ENCODE peak calls at places on chromosomes 1 and 21, in nine cellular contexts. O, Y, M, U, W, E, G, K and Z are unnamed samples.

GRCh38 chr21:44296103-44296519 is 3.7 kb upstream of the PFKL start:
- DNase-seq in E (no peak), O (no peak), W (no peak), U (peak; percentile 62), K (no peak), G (no peak), Y (no peak), M (no peak), Z (no peak)

GRCh38 chr1:7827134-7827955 is 25.5 kb downstream of the UTS2 start:
- DNase-seq in M (peak; percentile 58), K (no peak), W (no peak), G (no peak), E (no peak), U (no peak), Y (peak; percentile 22), O (no peak), Z (no peak)

GRCh38 chr1:217478450-217478849 is 152.4 kb downstream of the GPATCH2 start:
- DNase-seq in Y (no peak), E (no peak), G (no peak), U (no peak), M (no peak), K (no peak), W (no peak), O (no peak), Z (no peak)

GRCh38 chr21:17463441-17463840 is 49.4 kb upstream of the CXADR start:
- DNase-seq in O (no peak), W (no peak), K (peak; percentile 82), G (no peak), E (no peak), M (no peak), Y (peak; percentile 4), U (no peak), Z (no peak)

GRCh38 chr1:77468556-77468955 is 186.7 kb downstream of the AK5 start:
- DNase-seq in O (no peak), W (no peak), K (no peak), U (no peak), G (no peak), Y (no peak), M (no peak), E (peak; percentile 25), Z (no peak)

GRCh38 chr1:231106347-231106746 is 55.5 kb upstream of the TRIM67 start:
- DNase-seq in E (no peak), Y (no peak), M (no peak), W (no peak), U (no peak), O (no peak), K (peak; percentile 91), G (no peak), Z (no peak)

GRCh38 chr1:160206421-160207117 is 1.4 kb downstream of the PEA15 start:
- DNase-seq in Y (no peak), O (no peak), M (no peak), K (peak; percentile 96), W (peak; percentile 48), E (no peak), U (no peak), G (no peak), Z (no peak)

GRCh38 chr1:41689139-41689538 is 204.7 kb upstream of the EDN2 start:
- DNase-seq in M (no peak), W (no peak), U (no peak), Y (no peak), E (no peak), G (no peak), K (no peak), O (no peak), Z (peak; percentile 75)

GRCh38 chr1:24294228-24294672 is 24.9 kb upstream of the GRHL3 start:
- DNase-seq in O (no peak), E (no peak), K (peak; percentile 98), G (no peak), U (no peak), Y (no peak), W (no peak), M (no peak), Z (no peak)

GRCh38 chr1:23980725-23981063 is 567 bp upstream of the SRSF10 start:
- DNase-seq in Y (peak; percentile 72), E (no peak), U (no peak), M (peak; percentile 44), W (peak; percentile 45), K (peak; percentile 72), O (peak; percentile 24), G (no peak), Z (peak; percentile 72)

GRCh38 chr21:32712043-32712442 is 15.8 kb downstream of the SYNJ1 start:
- DNase-seq in E (no peak), U (no peak), M (no peak), O (no peak), G (no peak), K (no peak), Y (peak; percentile 64), W (peak; percentile 64), Z (peak; percentile 17)

GRCh38 chr1:185776521-185776920 is 42.3 kb downstream of the HMCN1 start:
- DNase-seq in Y (no peak), W (no peak), M (no peak), G (no peak), O (no peak), U (no peak), E (no peak), K (no peak), Z (no peak)